ENCODE peak calls at places on chromosomes 11 and 22, in five cellular contexts. U, R, A, O and D are unnamed samples. For H3K4me1, the result is how much of the 10 kb centered on the place peaks cover.

GRCh38 chr22:26334232-26334631 is 94.8 kb upstream of the ASPHD2 start:
- DNase-seq in O (no peak), U (no peak), R (no peak), A (no peak), D (no peak)

GRCh38 chr11:73478737-73479347 is 102.6 kb downstream of the RELT start:
- DNase-seq in R (peak), O (no peak), U (no peak), A (no peak), D (no peak)

GRCh38 chr22:21696115-21696514 is 30.3 kb downstream of the PPIL2 start:
- DNase-seq in A (no peak), R (no peak), O (no peak), U (no peak), D (no peak)

GRCh38 chr22:24156146-24156914 is 25.0 kb upstream of the SUSD2 start:
- DNase-seq in U (peak), O (peak), R (no peak), A (no peak), D (no peak)

GRCh38 chr11:128784059-128784804 is 82.9 kb downstream of the KCNJ1 start:
- DNase-seq in U (no peak), A (no peak), O (no peak), R (no peak), D (no peak)

GRCh38 chr22:17369553-17370035 is 334 bp downstream of the CECR2 start:
- DNase-seq in U (peak), O (peak), R (no peak), A (peak), D (no peak)

GRCh38 chr22:21032037-21032842 is at the start of gene SLC7A4:
- DNase-seq in U (peak), O (no peak), A (no peak), R (no peak), D (no peak)

GRCh38 chr11:126414615-126415014 is 59.1 kb downstream of the ST3GAL4 start:
- DNase-seq in U (no peak), R (no peak), A (no peak), O (peak), D (no peak)

GRCh38 chr11:96357794-96358193 is 14.8 kb upstream of the MAML2 start:
- DNase-seq in O (no peak), R (no peak), A (no peak), U (no peak), D (no peak)

GRCh38 chr11:34558211-34558610 is 44.6 kb upstream of the ELF5 start:
- DNase-seq in R (no peak), O (no peak), U (no peak), A (no peak), D (no peak)

GRCh38 chr11:12087075-12087775 is 23.2 kb upstream of the MICAL2 start:
- DNase-seq in U (peak), A (peak), O (peak), R (peak), D (peak)
- H3K4me1 ChIP-seq in U (half or more), A (under half), O (half or more), R (half or more), D (half or more)

DNA sequence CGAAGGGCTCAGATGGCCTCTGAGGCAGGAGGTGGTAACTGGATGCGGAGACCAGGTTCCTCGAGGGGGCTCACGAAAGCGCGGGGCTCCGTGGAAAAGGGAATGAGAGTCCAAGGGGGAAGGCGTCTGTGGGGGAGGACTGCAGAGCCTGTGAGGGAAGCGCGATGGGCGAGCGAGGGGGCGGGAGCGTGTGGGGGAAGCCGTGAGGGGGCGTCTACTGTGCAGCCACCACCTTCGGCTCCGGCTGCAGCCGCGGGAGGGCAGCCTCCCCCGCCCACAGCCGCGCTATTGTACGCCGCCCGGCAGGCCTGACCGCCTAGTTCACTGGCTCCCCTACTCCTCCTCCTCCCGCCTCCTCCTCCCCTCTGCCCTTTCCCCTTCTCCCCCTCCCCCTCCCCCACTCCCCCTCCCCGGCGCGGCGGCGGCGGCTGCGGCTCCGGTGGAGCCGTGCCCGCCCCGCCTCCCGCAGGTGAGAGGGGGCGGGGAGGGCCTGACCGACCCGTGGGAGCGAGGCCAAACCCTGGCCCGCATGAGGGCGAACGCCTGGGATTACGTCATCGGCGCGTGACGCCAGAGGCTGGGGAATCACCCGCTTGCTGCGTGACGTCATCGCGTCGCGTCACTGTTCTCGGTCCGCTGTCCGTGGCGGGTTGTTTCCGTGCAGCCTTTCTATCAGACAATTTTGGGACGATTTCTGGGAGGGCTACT is at the start of gene PAK1:
- DNase-seq in U (peak), A (peak), O (peak), R (peak), D (peak)
- TF ChIP-seq CTCF in U (peak), A (no peak), O (peak), R (no peak), D (no peak)

DNA sequence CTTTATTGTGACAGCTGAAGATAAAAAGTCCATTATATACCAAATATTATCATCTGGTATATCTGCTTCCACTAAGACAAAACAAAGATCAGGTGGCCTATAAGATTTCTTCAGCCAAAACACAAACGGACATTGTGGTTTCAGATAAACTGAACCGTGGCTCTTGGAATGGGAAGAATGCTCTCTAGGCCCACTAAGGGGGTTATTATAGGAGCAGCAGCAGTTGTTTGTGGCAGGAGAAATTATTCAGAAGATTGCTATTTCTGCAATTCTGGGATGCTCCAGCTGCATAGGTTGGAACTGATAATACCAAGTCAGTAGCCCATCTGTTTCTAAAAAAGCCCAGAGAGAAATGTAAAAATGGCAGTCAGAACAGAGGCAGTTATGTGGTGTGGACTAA is 145.3 kb downstream of the NCAM1 start:
- DNase-seq in O (no peak), R (no peak), A (no peak), U (no peak), D (no peak)
- H3K4me1 ChIP-seq in O (under half), R (under half), A (under half), U (under half), D (under half)

GRCh38 chr11:43680521-43681505 is at the start of gene HSD17B12:
- DNase-seq in U (peak), A (peak), O (peak), R (peak), D (peak)
- TF ChIP-seq CTCF in U (peak), A (no peak), O (no peak), R (no peak), D (no peak)

DNA sequence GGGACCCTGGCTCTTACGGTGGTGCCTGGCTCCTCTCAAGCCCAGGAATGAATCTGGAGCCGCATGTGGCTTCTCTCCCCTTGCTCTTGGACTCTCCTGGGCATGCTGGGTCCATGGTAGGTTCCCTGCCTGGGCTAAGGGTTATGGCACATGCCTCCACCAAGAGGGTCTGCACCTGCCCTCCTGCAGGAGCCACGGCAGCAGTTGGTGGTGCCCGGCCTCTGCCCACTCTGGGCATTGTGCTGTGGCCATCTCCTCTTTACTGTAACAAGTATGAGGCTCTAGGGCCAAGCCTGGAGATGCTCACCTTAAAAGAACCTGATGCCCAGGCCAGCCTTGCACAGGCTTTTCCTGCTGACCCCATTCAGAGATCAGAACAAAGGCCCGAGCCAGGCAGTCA is 104.0 kb upstream of the PITPNB start:
- DNase-seq in U (peak), R (no peak), O (no peak), A (peak), D (no peak)
- H3K4me1 ChIP-seq in U (under half), R (under half), O (under half), A (half or more), D (under half)

GRCh38 chr11:2975594-2975993 is 16.5 kb downstream of the NAP1L4 start:
- DNase-seq in R (peak), U (no peak), A (no peak), O (no peak), D (no peak)
- TF ChIP-seq CTCF in R (peak), U (peak), A (peak), O (peak), D (peak)

GRCh38 chr11:624705-625635 is at the start of gene CDHR5:
- DNase-seq in U (peak), A (no peak), R (no peak), O (peak), D (no peak)
- H3K4me1 ChIP-seq in U (under half), A (under half), R (under half), O (under half), D (under half)

DNA sequence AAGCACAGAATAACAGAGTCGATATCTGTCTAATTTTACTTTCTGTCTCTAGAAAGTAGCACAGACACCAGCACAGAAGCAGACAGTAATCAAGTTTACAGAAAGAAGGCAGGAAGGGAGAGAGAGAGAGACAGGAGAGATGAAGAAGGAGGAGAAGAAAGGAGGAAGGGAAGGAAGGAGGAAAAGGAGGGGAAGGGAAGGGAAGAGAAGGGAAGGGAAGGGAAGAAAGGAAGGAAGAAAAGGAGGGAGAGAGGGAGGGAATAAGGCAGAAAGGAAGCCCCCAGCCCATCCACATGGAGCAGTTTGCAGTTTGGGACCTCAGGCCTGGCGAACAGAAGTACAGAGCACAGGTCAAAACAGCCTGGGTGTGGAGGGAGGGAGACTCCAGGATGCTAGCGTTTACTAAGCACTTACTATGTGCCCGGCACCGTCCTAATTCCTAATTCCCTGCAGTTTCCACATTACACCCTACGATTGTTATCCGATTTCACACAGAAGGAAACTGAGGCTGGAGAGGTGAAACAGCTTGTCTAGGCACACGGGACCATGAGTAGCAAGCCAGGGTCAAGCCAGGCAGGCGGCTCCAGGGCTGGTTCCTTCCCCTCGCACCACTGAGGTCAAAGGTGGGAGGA is 46.0 kb upstream of the WNT7B start:
- DNase-seq in A (no peak), O (peak), R (no peak), U (no peak), D (no peak)
- TF ChIP-seq CTCF in A (no peak), O (no peak), R (no peak), U (no peak), D (no peak)